ENCODE peak calls at places on chromosome 3, in seven cellular contexts. N is CD4-positive, alpha-beta T cell; L is CD8-positive, alpha-beta T cell; G is epithelial cell of esophagus; X is HFFc6; K is upper lobe of left lung; Y is coronary artery. O is an unnamed sample.

GRCh38 chr3:184314700-184315505 is 497 bp downstream of the EIF4G1 start:
- DNase-seq in X (peak), N (peak), G (peak), Y (peak), L (peak), K (peak), O (peak)

GRCh38 chr3:5292512-5292911 is 105.0 kb downstream of the EDEM1 start:
- DNase-seq in N (no peak), X (no peak), G (no peak), K (no peak), Y (no peak), L (no peak), O (no peak)

GRCh38 chr3:30576946-30577345 is 29.5 kb upstream of the TGFBR2 start:
- DNase-seq in L (no peak), K (no peak), Y (no peak), X (no peak), N (no peak), G (no peak), O (no peak)

GRCh38 chr3:132117642-132118041 is 82.8 kb upstream of the CPNE4 start:
- DNase-seq in Y (no peak), N (no peak), K (no peak), L (no peak), X (no peak), G (peak), O (no peak)

GRCh38 chr3:184477940-184478339 is 83.6 kb upstream of the EPHB3 start:
- DNase-seq in L (no peak), K (no peak), Y (no peak), X (no peak), N (no peak), G (no peak), O (no peak)

GRCh38 chr3:42490243-42490642 is 12.2 kb upstream of the VIPR1 start:
- DNase-seq in G (peak), Y (peak), X (peak), L (no peak), K (peak), N (no peak), O (no peak)

GRCh38 chr3:61685755-61686154 is 124.4 kb downstream of the PTPRG start:
- DNase-seq in K (peak), L (no peak), X (no peak), Y (no peak), G (peak), N (no peak), O (no peak)

GRCh38 chr3:172341482-172342059 is 106.7 kb downstream of the GHSR start:
- DNase-seq in N (no peak), Y (no peak), L (no peak), X (peak), G (peak), K (no peak), O (peak)

GRCh38 chr3:12990781-12991480 is 82.3 kb downstream of the IQSEC1 start:
- DNase-seq in N (no peak), L (no peak), K (no peak), Y (no peak), X (peak), G (peak), O (no peak)

GRCh38 chr3:102790742-102791141 is 355.9 kb downstream of the ZPLD1 start:
- DNase-seq in Y (no peak), G (peak), X (no peak), K (no peak), N (no peak), L (no peak), O (no peak)

GRCh38 chr3:62942761-62943160 is 67.5 kb upstream of the CADPS start:
- DNase-seq in L (no peak), X (no peak), G (no peak), Y (no peak), N (no peak), K (no peak), O (no peak)

GRCh38 chr3:161821591-161821990 is 325.0 kb downstream of the OTOL1 start:
- DNase-seq in K (no peak), L (no peak), Y (no peak), N (no peak), G (no peak), X (no peak), O (no peak)

GRCh38 chr3:100869787-100870186 is 123.4 kb downstream of the ABI3BP start:
- DNase-seq in N (no peak), K (no peak), L (no peak), G (no peak), Y (no peak), X (no peak), O (no peak)

GRCh38 chr3:54299169-54299935 is 177.0 kb downstream of the CACNA2D3 start:
- DNase-seq in L (no peak), N (no peak), G (no peak), Y (no peak), K (no peak), X (no peak), O (no peak)

GRCh38 chr3:110929811-110930210 is 141.8 kb upstream of the NECTIN3 start:
- DNase-seq in K (no peak), L (no peak), X (no peak), Y (no peak), G (peak), N (no peak), O (no peak)

GRCh38 chr3:110928016-110928662 is 143.5 kb upstream of the NECTIN3 start:
- DNase-seq in X (no peak), G (no peak), Y (no peak), L (no peak), N (no peak), K (no peak), O (no peak)

GRCh38 chr3:110933786-110934415 is 137.7 kb upstream of the NECTIN3 start:
- DNase-seq in X (peak), L (no peak), N (no peak), K (no peak), Y (no peak), G (no peak), O (no peak)

DNA sequence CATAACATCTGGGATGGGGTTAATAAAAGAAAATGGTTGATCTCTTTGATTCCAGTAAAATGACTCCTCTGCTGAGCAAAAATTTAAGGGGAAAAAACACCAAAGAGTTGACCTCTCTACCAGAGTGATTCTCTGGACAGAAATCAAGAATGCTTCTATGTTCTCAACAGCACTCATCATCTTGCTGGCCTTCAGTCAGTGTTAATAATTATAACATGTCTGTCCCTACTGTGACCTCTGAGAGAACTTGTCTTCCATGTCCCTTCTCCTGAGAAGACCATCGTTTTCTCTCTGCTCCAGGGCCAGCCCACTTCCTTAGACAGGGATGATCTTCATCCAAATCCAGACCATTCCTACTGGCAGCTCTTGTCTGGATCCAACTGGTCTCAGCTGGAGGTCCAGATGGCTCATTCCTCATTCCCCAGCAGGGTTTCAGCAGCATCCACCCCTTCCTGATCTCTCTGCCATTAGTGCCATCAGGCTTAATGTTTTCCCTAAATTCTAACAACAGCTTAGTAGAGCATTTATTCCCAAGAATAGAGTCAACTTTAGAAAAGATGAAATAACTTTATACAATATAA is 139.0 kb upstream of the NECTIN3 start:
- DNase-seq in G (no peak), K (no peak), L (no peak), Y (no peak), X (peak), N (no peak), O (no peak)
- TF ChIP-seq CTCF in G (no peak), K (no peak), L (no peak), Y (no peak), X (no peak), N (no peak), O (no peak)

GRCh38 chr3:139218046-139218445 is 125.8 kb upstream of the MRPS22 start:
- DNase-seq in X (peak), N (no peak), G (no peak), Y (no peak), L (no peak), K (no peak), O (no peak)
- TF ChIP-seq CTCF in X (no peak), N (no peak), G (no peak), Y (no peak), L (no peak), K (no peak), O (no peak)

GRCh38 chr3:46932455-46933225 is 43.9 kb downstream of the CCDC12 start:
- DNase-seq in K (no peak), L (no peak), G (no peak), Y (no peak), N (no peak), X (no peak), O (no peak)
- TF ChIP-seq CTCF in K (no peak), L (no peak), G (no peak), Y (no peak), N (no peak), X (peak), O (no peak)

GRCh38 chr3:187684444-187684843 is 14.2 kb upstream of the SST start:
- DNase-seq in G (no peak), L (no peak), X (no peak), K (no peak), N (no peak), Y (no peak), O (no peak)

GRCh38 chr3:187673012-187673411 is 2.8 kb upstream of the SST start:
- DNase-seq in X (peak), G (peak), Y (no peak), N (no peak), L (no peak), K (no peak), O (no peak)

GRCh38 chr3:187677604-187678003 is 7.4 kb upstream of the SST start:
- DNase-seq in K (no peak), N (no peak), Y (no peak), X (no peak), G (no peak), L (no peak), O (no peak)

GRCh38 chr3:187679638-187680396 is 9.6 kb upstream of the SST start:
- DNase-seq in G (peak), X (peak), L (peak), N (peak), Y (no peak), K (peak), O (peak)

GRCh38 chr3:187678869-187679268 is 8.7 kb upstream of the SST start:
- DNase-seq in Y (no peak), G (peak), N (no peak), L (no peak), K (no peak), X (peak), O (peak)
- TF ChIP-seq CTCF in Y (peak), G (peak), N (no peak), L (no peak), K (peak), X (peak), O (no peak)

GRCh38 chr3:190877925-190878324 is 15.4 kb upstream of the GMNC start:
- DNase-seq in Y (no peak), G (no peak), N (no peak), X (no peak), L (no peak), K (no peak), O (no peak)
- TF ChIP-seq CTCF in Y (no peak), G (peak), N (no peak), X (peak), L (no peak), K (no peak), O (peak)

GRCh38 chr3:123444744-123445143 is 4.1 kb downstream of the ADCY5 start:
- DNase-seq in Y (no peak), N (no peak), K (no peak), L (no peak), X (no peak), G (no peak), O (no peak)
- TF ChIP-seq CTCF in Y (no peak), N (no peak), K (no peak), L (no peak), X (peak), G (no peak), O (no peak)

DNA sequence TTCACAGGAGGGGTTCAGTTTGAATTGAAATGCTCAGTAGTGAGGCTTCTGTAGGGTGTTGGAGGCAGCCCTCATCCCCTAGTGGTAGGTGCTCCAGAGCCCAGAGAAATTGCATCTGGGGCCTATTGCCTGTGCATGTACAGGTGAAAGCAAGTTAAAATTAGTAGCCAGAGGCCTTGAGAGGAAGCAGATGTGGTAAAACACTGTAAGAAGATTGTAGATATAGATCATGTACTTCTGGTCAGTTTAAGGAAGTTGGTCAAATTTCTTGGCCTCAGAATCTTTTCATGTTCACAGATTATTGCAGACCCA is 34.6 kb downstream of the IGSF10 start:
- DNase-seq in X (no peak), K (no peak), G (no peak), L (no peak), Y (no peak), N (no peak), O (peak)
- TF ChIP-seq CTCF in X (peak), K (no peak), G (peak), L (no peak), Y (no peak), N (no peak), O (no peak)

O was measured in GM20000.